ENCODE peak calls at places on chromosomes 12 and 14, in seven cellular contexts. Y is stomach, D is GM12891, V is suprapubic skin, S is HepG2, R is GM12892, P is K562. K is an unnamed sample.

GRCh38 chr12:105218434-105218833 is 17.5 kb downstream of the APPL2 start:
- DNase-seq in Y (no peak), S (no peak), R (no peak), V (no peak), P (no peak), D (no peak), K (no peak)

GRCh38 chr12:57627504-57628279 is 5.3 kb downstream of the B4GALNT1 start:
- DNase-seq in V (peak), P (no peak), D (no peak), R (no peak), Y (no peak), S (no peak), K (no peak)

GRCh38 chr12:25245491-25245890 is 5.2 kb downstream of the KRAS start:
- DNase-seq in D (no peak), Y (no peak), P (peak), V (no peak), S (no peak), R (no peak), K (no peak)

GRCh38 chr14:91158091-91158790 is 44.4 kb downstream of the DGLUCY start:
- DNase-seq in P (no peak), S (no peak), V (no peak), R (no peak), Y (peak), D (no peak), K (peak)

GRCh38 chr12:106566771-106567170 is 16.0 kb upstream of the RFX4 start:
- DNase-seq in Y (no peak), S (no peak), D (no peak), R (no peak), P (no peak), V (no peak), K (no peak)

GRCh38 chr12:76621582-76622024 is 62.0 kb upstream of the OSBPL8 start:
- DNase-seq in P (peak), R (peak), V (no peak), D (peak), S (peak), Y (peak), K (peak)

GRCh38 chr12:70366581-70367267 is 634 bp downstream of the KCNMB4 start:
- DNase-seq in R (peak), P (peak), V (no peak), Y (peak), S (peak), D (peak), K (peak)

GRCh38 chr12:45388545-45388944 is 172.7 kb downstream of the ANO6 start:
- DNase-seq in P (no peak), R (no peak), D (no peak), S (peak), V (no peak), Y (no peak), K (peak)

GRCh38 chr12:110741371-110741770 is 1.3 kb downstream of the PPP1CC start:
- DNase-seq in D (no peak), S (no peak), Y (no peak), V (no peak), P (no peak), R (no peak), K (no peak)

GRCh38 chr12:104958946-104959841 is 1.1 kb upstream of the SLC41A2 start:
- DNase-seq in S (peak), R (no peak), Y (no peak), D (no peak), V (no peak), P (peak), K (no peak)

DNA sequence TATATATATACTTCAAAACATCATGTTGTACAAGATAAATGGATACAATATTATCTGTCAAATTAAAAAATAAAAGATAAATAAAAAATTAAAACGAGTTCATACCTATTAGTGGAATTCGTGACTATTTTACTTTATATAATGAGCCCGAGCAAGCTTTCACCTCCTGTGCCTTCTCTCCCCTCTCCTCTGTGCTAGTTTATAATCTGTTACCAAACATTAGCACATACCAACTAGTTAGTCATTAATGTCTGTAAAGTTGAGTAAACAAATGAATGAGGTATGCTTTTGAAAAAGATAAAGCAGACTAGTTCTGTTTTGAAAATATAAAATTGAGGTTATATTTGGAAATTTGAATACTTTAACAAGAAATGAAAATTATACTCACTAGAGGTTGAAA is 84.0 kb downstream of the LRRC9 start:
- DNase-seq in V (no peak), R (no peak), S (peak), Y (no peak), D (no peak), P (no peak), K (no peak)
- TF ChIP-seq POLR2A in V (no peak), R (no peak), S (no peak), Y (no peak), D (no peak), P (no peak), K (no peak)

DNA sequence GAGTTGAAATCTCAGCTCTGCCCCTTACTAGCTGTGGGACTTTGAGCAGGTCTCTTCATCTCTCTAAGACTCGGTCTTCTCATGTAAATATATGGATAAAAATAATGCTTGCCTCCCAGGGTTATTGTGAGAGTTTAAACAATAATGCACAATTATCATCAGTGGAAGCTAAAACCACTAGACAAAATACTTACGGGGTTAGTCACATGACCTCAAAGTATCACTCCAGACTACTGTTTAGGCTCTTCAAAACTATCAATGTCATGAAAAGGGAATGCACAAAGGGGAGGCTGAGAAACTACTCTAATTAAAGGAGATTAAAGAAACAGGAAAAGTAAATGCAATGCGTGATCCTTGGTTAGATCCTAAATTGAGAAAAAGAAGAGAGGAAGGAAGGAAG is 24.5 kb upstream of the TSPAN11 start:
- DNase-seq in S (no peak), V (no peak), Y (no peak), P (no peak), D (no peak), R (no peak), K (no peak)
- TF ChIP-seq POLR2AphosphoS5 in S (no peak), V (no peak), Y (no peak), P (no peak), D (no peak), R (no peak), K (no peak)

GRCh38 chr14:96246535-96246839 is 9.5 kb upstream of the BDKRB1 start:
- DNase-seq in Y (no peak), P (no peak), S (no peak), V (no peak), R (no peak), D (no peak), K (no peak)

GRCh38 chr14:96243785-96244184 is 12.2 kb upstream of the BDKRB1 start:
- DNase-seq in V (no peak), S (no peak), P (no peak), Y (no peak), R (no peak), D (no peak), K (no peak)

GRCh38 chr14:96249016-96249415 is 7.0 kb upstream of the BDKRB1 start:
- DNase-seq in R (no peak), D (no peak), Y (no peak), P (no peak), V (no peak), S (no peak), K (no peak)

GRCh38 chr14:96247031-96247430 is 9.0 kb upstream of the BDKRB1 start:
- DNase-seq in Y (no peak), S (no peak), V (no peak), R (no peak), D (no peak), P (no peak), K (no peak)

GRCh38 chr14:96245710-96246534 is 10.1 kb upstream of the BDKRB1 start:
- DNase-seq in D (no peak), V (no peak), Y (no peak), S (no peak), R (no peak), P (no peak), K (no peak)
- TF ChIP-seq POLR2A in D (no peak), V (no peak), Y (no peak), S (no peak), R (no peak), P (no peak), K (no peak)

DNA sequence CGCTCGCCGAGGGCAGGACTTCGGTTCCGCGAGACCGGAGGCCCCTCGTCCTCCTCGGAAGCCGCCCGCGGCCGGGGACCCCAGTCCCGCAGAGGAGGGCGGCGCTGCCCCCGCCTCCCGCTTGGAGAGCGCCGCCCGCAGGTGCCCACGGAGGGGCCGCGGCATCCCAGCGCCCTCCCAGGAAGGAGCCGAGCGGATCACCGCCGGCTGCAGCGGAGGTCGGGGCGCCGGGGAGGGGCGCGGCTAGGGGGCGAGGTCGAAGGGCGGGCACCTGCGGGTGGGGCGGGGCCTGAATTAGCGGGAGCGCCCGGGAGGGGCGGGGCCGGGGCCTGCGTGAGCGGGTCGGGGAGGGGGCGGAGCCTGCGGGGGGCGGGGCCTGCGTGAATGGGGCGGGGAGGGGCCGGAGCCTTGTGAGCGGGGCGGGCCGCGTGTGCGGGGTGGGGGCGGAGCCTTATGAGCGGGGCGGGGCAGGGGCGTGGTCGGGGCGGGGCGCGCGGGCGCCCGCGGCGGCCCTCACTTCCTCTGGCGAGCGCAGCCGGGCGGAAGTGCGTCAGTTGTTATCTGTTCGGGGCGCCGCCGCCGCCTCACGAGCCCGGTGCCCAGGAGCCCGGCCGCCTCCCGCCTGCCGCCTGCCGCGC is at the start of gene FBRSL1:
- DNase-seq in D (peak), V (peak), Y (peak), R (peak), S (peak), P (peak), K (peak)
- TF ChIP-seq POLR2AphosphoS5 in D (no peak), V (peak), Y (peak), R (no peak), S (no peak), P (no peak), K (peak)

DNA sequence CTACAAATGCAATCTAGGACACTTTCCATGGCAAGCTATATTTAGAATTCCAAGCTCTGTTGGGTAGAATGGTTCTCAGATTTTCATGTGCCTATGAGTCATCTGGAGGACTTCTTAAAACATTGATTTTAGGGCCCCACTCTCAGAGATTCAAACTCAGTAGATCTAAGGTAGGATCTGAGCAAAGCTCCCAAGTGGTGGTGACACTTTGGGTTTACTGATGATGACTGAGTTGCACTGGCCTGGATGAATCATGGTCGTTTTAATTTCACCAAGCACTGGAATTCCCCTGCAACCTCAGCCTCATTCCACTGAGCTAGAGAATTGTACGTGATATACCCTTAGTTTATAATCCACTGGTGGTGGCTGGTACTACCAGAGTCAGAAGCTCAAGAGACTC is 86.5 kb downstream of the PPM1H start:
- DNase-seq in V (no peak), P (no peak), Y (no peak), D (no peak), R (peak), S (no peak), K (no peak)
- TF ChIP-seq POLR2A in V (no peak), P (no peak), Y (no peak), D (no peak), R (no peak), S (no peak), K (no peak)

DNA sequence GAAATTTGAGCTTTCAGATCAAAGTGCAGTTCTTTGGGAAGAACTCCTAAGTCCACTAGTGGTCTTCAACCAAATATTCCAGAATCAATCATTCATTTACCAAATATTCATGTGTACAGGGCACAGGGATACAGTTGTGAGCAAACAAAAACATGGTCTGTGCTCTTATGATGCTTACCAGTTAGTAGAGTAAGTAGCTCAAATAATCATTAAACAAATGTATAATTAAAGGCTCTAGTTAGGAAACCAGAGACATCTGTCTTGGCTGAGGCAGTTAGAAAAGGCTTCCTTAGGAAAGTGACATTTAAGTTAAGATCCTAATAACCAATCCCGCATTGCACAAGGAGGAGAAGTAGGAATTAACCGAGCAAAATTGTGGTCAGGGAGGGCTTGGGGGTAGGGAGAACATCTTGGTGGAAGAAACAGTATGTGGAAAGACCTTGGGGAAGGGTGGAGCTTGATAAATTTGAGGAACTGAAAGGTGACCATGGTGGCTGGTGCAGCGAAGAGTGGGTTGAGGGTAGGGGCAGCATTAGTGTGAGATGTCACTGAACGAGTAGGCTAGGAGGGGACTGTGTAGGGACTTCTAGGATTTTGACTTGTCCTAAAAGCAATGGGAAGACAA is 40.0 kb downstream of the PEBP1 start:
- DNase-seq in R (no peak), P (no peak), D (peak), S (no peak), Y (no peak), V (no peak), K (no peak)
- TF ChIP-seq POLR2AphosphoS5 in R (no peak), P (no peak), D (no peak), S (no peak), Y (no peak), V (no peak), K (no peak)

DNA sequence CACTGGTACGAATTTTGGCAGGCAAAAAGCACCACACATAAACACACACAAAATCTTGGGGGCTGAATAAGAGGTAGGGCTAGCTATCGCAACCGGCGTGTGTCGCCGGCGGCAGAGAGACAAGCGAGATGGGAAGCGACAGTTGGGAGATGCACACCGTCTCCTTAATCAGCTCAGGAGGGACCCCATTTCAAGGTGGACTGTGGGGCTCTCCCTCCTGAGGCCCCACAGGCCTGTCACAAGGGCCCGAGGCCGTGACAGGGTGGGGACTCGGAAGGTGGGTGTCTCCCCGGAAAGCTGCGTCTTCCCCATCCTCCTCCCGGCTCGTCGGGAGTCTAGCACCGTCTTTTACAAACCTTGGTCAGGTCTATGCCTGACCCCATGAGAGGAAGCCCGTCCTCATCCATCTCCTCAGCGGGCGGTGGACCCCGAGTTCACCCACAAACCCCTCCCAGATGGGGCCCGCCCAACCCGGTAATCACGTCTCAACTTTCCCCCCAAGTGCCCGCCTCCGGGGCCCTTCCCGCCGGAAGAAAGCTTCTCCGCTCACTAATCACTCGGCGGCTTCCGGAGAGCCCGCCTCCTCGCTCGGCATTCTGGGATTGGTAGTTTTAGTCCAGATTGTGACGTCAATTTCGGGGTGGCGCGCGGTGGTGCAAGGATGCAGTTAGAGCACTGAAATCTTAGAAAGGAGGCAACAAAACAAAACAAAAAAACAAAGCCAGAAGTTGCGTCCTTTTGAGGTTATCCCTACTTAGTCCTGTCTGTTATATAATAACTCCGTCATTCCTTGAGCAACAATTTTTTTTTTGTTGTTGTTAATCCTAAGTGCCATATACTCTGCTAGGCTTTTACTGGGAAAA is at the start of gene WASHC3:
- DNase-seq in S (peak), Y (peak), V (peak), D (peak), P (peak), R (peak), K (peak)
- TF ChIP-seq POLR2A in S (peak), Y (no peak), V (no peak), D (peak), P (peak), R (peak), K (peak)

GRCh38 chr12:120496353-120497340 is 734 bp downstream of the DYNLL1 start:
- DNase-seq in S (no peak), Y (peak), D (peak), P (peak), V (peak), R (peak), K (peak)

GRCh38 chr12:120495723-120496352 is at the start of gene DYNLL1:
- DNase-seq in P (peak), R (peak), V (peak), S (peak), D (peak), Y (peak), K (peak)

GRCh38 chr12:120495189-120495722 is 657 bp upstream of the DYNLL1 start:
- DNase-seq in V (no peak), P (peak), S (no peak), D (no peak), Y (no peak), R (no peak), K (no peak)

GRCh38 chr12:120498870-120499515 is 3.1 kb downstream of the DYNLL1 start:
- DNase-seq in S (no peak), D (no peak), Y (no peak), V (no peak), P (no peak), R (no peak), K (no peak)

GRCh38 chr12:120497524-120498150 is 1.7 kb downstream of the DYNLL1 start:
- DNase-seq in P (no peak), V (no peak), R (no peak), S (no peak), D (no peak), Y (no peak), K (no peak)
- TF ChIP-seq POLR2AphosphoS5 in P (no peak), V (no peak), R (no peak), S (peak), D (no peak), Y (no peak), K (no peak)

K was measured in transverse colon.